ENCODE peak calls at places on chromosomes 13 and 19, in eight cellular contexts. One of them, this sample, is unnamed.

GRCh38 chr19:3084943-3085342 is 9.2 kb upstream of the GNA11 start:
- DNase-seq in IMR-90: no peak
- DNase-seq in adrenal gland: no peak
- DNase-seq in upper lobe of left lung: no peak
- DNase-seq in HCT116: no peak
- DNase-seq in A549: no peak
- DNase-seq in ovary: no peak
- DNase-seq in breast epithelium: no peak
- DNase-seq in this sample: no peak

GRCh38 chr13:24894972-24895300 is 131.0 kb downstream of the RNF17 start:
- DNase-seq in IMR-90: no peak
- DNase-seq in adrenal gland: no peak
- DNase-seq in upper lobe of left lung: peak; percentile 72
- DNase-seq in HCT116: no peak
- DNase-seq in A549: no peak
- DNase-seq in ovary: no peak
- DNase-seq in breast epithelium: no peak
- DNase-seq in this sample: no peak

GRCh38 chr13:59391696-59392095 is 772.0 kb downstream of the DIAPH3 start:
- DNase-seq in IMR-90: peak; percentile 74
- DNase-seq in adrenal gland: peak; percentile 73
- DNase-seq in upper lobe of left lung: no peak
- DNase-seq in HCT116: peak; percentile 16
- DNase-seq in A549: peak; percentile 38
- DNase-seq in ovary: peak; percentile 16
- DNase-seq in breast epithelium: no peak
- DNase-seq in this sample: no peak

GRCh38 chr13:44368062-44368591 is 5.5 kb upstream of the SERP2 start:
- DNase-seq in IMR-90: peak; percentile 71
- DNase-seq in adrenal gland: no peak
- DNase-seq in upper lobe of left lung: no peak
- DNase-seq in HCT116: no peak
- DNase-seq in A549: peak; percentile 11
- DNase-seq in ovary: no peak
- DNase-seq in breast epithelium: no peak
- DNase-seq in this sample: no peak

GRCh38 chr13:79434578-79434977 is 28.5 kb upstream of the RBM26 start:
- DNase-seq in IMR-90: peak; percentile 42
- DNase-seq in adrenal gland: peak; percentile 40
- DNase-seq in upper lobe of left lung: no peak
- DNase-seq in HCT116: no peak
- DNase-seq in A549: no peak
- DNase-seq in ovary: no peak
- DNase-seq in breast epithelium: no peak
- DNase-seq in this sample: no peak

GRCh38 chr19:53962887-53963435 is at the start of gene CACNG8:
- DNase-seq in IMR-90: no peak
- DNase-seq in adrenal gland: no peak
- DNase-seq in upper lobe of left lung: peak; percentile 70
- DNase-seq in HCT116: no peak
- DNase-seq in A549: no peak
- DNase-seq in ovary: no peak
- DNase-seq in breast epithelium: no peak
- DNase-seq in this sample: no peak

GRCh38 chr19:7970716-7971448 is 27.4 kb upstream of the TIMM44 start:
- DNase-seq in IMR-90: peak; percentile 28
- DNase-seq in adrenal gland: peak; percentile 40
- DNase-seq in upper lobe of left lung: no peak
- DNase-seq in HCT116: peak; percentile 8
- DNase-seq in A549: peak; percentile 37
- DNase-seq in ovary: no peak
- DNase-seq in breast epithelium: no peak
- DNase-seq in this sample: peak; percentile 23

GRCh38 chr13:112968380-112968909 is 569 bp upstream of the MCF2L start:
- DNase-seq in IMR-90: no peak
- DNase-seq in adrenal gland: no peak
- DNase-seq in upper lobe of left lung: peak; percentile 91
- DNase-seq in HCT116: no peak
- DNase-seq in A549: no peak
- DNase-seq in ovary: peak; percentile 40
- DNase-seq in breast epithelium: peak; percentile 69
- DNase-seq in this sample: no peak

GRCh38 chr19:1873524-1874473 is 10.4 kb upstream of the KLF16 start:
- DNase-seq in IMR-90: no peak
- DNase-seq in adrenal gland: peak; percentile 71
- DNase-seq in upper lobe of left lung: peak; percentile 85
- DNase-seq in HCT116: no peak
- DNase-seq in A549: no peak
- DNase-seq in ovary: peak; percentile 73
- DNase-seq in breast epithelium: peak; percentile 88
- DNase-seq in this sample: no peak

GRCh38 chr13:47798906-47799305 is 202.2 kb downstream of the SUCLA2 start:
- DNase-seq in IMR-90: peak; percentile 21
- DNase-seq in adrenal gland: no peak
- DNase-seq in upper lobe of left lung: no peak
- DNase-seq in HCT116: no peak
- DNase-seq in A549: no peak
- DNase-seq in ovary: no peak
- DNase-seq in breast epithelium: no peak
- DNase-seq in this sample: no peak

GRCh38 chr19:7494416-7495098 is 5.7 kb upstream of the PEX11G start:
- DNase-seq in IMR-90: no peak
- DNase-seq in adrenal gland: peak; percentile 96
- DNase-seq in upper lobe of left lung: no peak
- DNase-seq in HCT116: no peak
- DNase-seq in A549: no peak
- DNase-seq in ovary: peak; percentile 74
- DNase-seq in breast epithelium: no peak
- DNase-seq in this sample: peak; percentile 53

GRCh38 chr13:106432636-106433035 is 102.8 kb downstream of the EFNB2 start:
- DNase-seq in IMR-90: no peak
- DNase-seq in adrenal gland: no peak
- DNase-seq in upper lobe of left lung: no peak
- DNase-seq in HCT116: peak; percentile 41
- DNase-seq in A549: peak; percentile 46
- DNase-seq in ovary: no peak
- DNase-seq in breast epithelium: no peak
- DNase-seq in this sample: no peak

GRCh38 chr13:23709521-23709920 is 139.3 kb downstream of the TNFRSF19 start:
- DNase-seq in IMR-90: peak; percentile 25
- DNase-seq in adrenal gland: no peak
- DNase-seq in upper lobe of left lung: no peak
- DNase-seq in HCT116: no peak
- DNase-seq in A549: no peak
- DNase-seq in ovary: no peak
- DNase-seq in breast epithelium: no peak
- DNase-seq in this sample: no peak

GRCh38 chr19:6760606-6761005 is 6.6 kb downstream of the SH2D3A start:
- DNase-seq in IMR-90: no peak
- DNase-seq in adrenal gland: no peak
- DNase-seq in upper lobe of left lung: peak; percentile 70
- DNase-seq in HCT116: no peak
- DNase-seq in A549: no peak
- DNase-seq in ovary: no peak
- DNase-seq in breast epithelium: no peak
- DNase-seq in this sample: no peak

GRCh38 chr13:80341771-80342271 is 895 bp upstream of the SPRY2 start:
- DNase-seq in IMR-90: peak; percentile 43
- DNase-seq in adrenal gland: peak; percentile 36
- DNase-seq in upper lobe of left lung: no peak
- DNase-seq in HCT116: no peak
- DNase-seq in A549: peak; percentile 54
- DNase-seq in ovary: peak; percentile 51
- DNase-seq in breast epithelium: no peak
- DNase-seq in this sample: peak; percentile 43

GRCh38 chr19:869245-870177 is 10.0 kb downstream of the CFD start:
- DNase-seq in IMR-90: peak; percentile 96
- DNase-seq in adrenal gland: peak; percentile 73
- DNase-seq in upper lobe of left lung: peak; percentile 89
- DNase-seq in HCT116: peak; percentile 63
- DNase-seq in A549: peak; percentile 89
- DNase-seq in ovary: peak; percentile 92
- DNase-seq in breast epithelium: no peak
- DNase-seq in this sample: peak; percentile 80

DNA sequence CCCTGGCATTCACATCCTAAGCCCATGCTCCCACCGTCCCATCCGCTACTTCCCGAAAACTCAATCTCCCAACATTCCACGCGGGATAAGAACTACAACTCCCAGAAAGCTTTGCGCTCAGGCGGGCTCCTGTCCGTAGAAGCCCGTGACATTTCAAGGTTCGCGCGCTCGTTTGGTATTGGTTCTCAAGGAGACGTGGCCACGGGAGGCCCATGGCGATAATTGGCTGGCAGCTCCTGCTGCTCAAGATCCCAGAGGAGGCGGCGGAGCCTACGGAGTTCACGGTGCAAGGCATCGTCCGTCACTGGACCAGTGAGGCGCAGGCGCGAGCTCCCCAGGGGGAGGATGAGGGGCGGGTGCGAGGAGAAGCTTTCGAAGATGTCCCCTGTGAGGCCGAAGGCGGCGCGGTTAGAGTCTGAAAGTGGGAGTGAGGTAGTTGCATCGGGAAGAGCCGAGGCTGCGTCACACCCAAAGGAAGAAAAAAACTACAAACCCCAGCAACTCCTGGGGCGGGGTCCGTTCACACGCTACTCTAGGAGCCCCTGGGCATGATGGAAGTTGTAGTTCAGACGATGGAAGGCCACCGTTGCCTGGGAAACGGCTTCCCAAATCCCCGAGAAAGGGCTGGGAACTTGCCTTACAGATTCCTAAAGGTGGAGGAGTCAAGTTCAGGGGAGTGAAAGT is 1.2 kb upstream of the MAMSTR start:
- DNase-seq in IMR-90: peak; percentile 99
- DNase-seq in adrenal gland: peak; percentile 100
- DNase-seq in upper lobe of left lung: peak; percentile 92
- DNase-seq in HCT116: peak; percentile 98
- DNase-seq in A549: peak; percentile 100
- DNase-seq in ovary: peak; percentile 99
- DNase-seq in breast epithelium: peak; percentile 98
- DNase-seq in this sample: peak; percentile 97
- TF ChIP-seq POLR2A in IMR-90: no peak
- TF ChIP-seq POLR2A in adrenal gland: no peak
- TF ChIP-seq POLR2A in upper lobe of left lung: no peak
- TF ChIP-seq POLR2A in HCT116: peak; percentile 58
- TF ChIP-seq POLR2A in A549: peak; percentile 24
- TF ChIP-seq POLR2A in ovary: peak; percentile 27
- TF ChIP-seq POLR2A in breast epithelium: no peak
- TF ChIP-seq POLR2A in this sample: peak; percentile 24

GRCh38 chr19:57583521-57584416 is at the start of gene ZIK1:
- DNase-seq in IMR-90: peak; percentile 92
- DNase-seq in adrenal gland: peak; percentile 93
- DNase-seq in upper lobe of left lung: peak; percentile 89
- DNase-seq in HCT116: no peak
- DNase-seq in A549: no peak
- DNase-seq in ovary: peak; percentile 90
- DNase-seq in breast epithelium: peak; percentile 85
- DNase-seq in this sample: peak; percentile 80
- TF ChIP-seq POLR2A in IMR-90: no peak
- TF ChIP-seq POLR2A in adrenal gland: no peak
- TF ChIP-seq POLR2A in upper lobe of left lung: no peak
- TF ChIP-seq POLR2A in HCT116: no peak
- TF ChIP-seq POLR2A in A549: no peak
- TF ChIP-seq POLR2A in ovary: peak; percentile 18
- TF ChIP-seq POLR2A in breast epithelium: no peak
- TF ChIP-seq POLR2A in this sample: no peak

DNA sequence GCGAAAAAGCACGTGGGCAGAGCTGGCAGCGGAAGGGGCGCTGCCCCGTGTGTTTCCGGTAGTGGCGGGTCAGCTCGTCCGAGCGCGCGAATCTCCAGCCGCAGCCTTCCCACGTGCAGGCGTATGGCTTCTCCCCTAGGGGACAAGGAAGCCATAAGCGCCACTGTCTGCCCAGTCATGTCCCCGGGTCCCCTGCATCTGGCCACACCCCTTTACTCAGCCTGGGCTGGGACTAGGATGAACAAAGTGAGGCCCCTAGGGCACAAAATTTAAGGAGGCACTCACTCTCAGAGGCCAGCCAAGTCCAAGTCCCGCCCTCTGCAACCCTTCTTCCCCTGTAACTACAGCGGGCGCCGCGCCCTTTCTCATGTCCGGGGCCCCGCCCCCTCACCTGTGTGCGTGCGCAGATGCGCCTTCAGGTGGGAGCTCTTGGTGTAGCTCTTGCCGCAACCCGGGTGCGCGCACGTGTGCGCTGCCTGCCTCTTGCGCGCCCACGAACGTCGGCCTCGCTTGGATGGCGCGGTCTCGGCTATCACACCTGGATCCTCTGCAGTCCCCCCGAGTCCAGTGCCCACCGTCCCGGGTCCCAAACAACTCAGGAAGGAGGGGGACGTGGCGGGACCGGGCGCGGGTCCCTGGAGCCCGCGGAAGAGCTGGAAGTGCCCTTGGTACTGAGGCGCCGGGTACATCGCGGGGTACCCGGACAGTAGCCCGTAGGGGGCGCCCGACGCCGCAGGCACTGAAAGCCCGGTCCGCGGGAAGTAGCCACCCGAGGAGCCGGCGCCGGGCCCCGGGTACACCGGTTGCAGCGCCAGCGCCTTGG is 1.9 kb downstream of the KLF1 start:
- DNase-seq in IMR-90: peak; percentile 28
- DNase-seq in adrenal gland: peak; percentile 70
- DNase-seq in upper lobe of left lung: peak; percentile 98
- DNase-seq in HCT116: no peak
- DNase-seq in A549: peak; percentile 74
- DNase-seq in ovary: no peak
- DNase-seq in breast epithelium: peak; percentile 87
- DNase-seq in this sample: no peak
- TF ChIP-seq POLR2A in IMR-90: no peak
- TF ChIP-seq POLR2A in adrenal gland: no peak
- TF ChIP-seq POLR2A in upper lobe of left lung: no peak
- TF ChIP-seq POLR2A in HCT116: no peak
- TF ChIP-seq POLR2A in A549: no peak
- TF ChIP-seq POLR2A in ovary: no peak
- TF ChIP-seq POLR2A in breast epithelium: no peak
- TF ChIP-seq POLR2A in this sample: no peak

GRCh38 chr19:50725932-50726230 is 2.7 kb downstream of the CLEC11A start:
- DNase-seq in IMR-90: no peak
- DNase-seq in adrenal gland: no peak
- DNase-seq in upper lobe of left lung: no peak
- DNase-seq in HCT116: no peak
- DNase-seq in A549: no peak
- DNase-seq in ovary: no peak
- DNase-seq in breast epithelium: no peak
- DNase-seq in this sample: no peak

GRCh38 chr19:50723069-50723468 is at the start of gene CLEC11A:
- DNase-seq in IMR-90: peak; percentile 80
- DNase-seq in adrenal gland: peak; percentile 28
- DNase-seq in upper lobe of left lung: peak; percentile 30
- DNase-seq in HCT116: no peak
- DNase-seq in A549: no peak
- DNase-seq in ovary: peak; percentile 55
- DNase-seq in breast epithelium: no peak
- DNase-seq in this sample: no peak

GRCh38 chr19:50723735-50724521 is 764 bp downstream of the CLEC11A start:
- DNase-seq in IMR-90: no peak
- DNase-seq in adrenal gland: no peak
- DNase-seq in upper lobe of left lung: no peak
- DNase-seq in HCT116: no peak
- DNase-seq in A549: no peak
- DNase-seq in ovary: no peak
- DNase-seq in breast epithelium: no peak
- DNase-seq in this sample: no peak

GRCh38 chr19:50725218-50725931 is 2.2 kb downstream of the CLEC11A start:
- DNase-seq in IMR-90: no peak
- DNase-seq in adrenal gland: no peak
- DNase-seq in upper lobe of left lung: no peak
- DNase-seq in HCT116: peak; percentile 23
- DNase-seq in A549: no peak
- DNase-seq in ovary: no peak
- DNase-seq in breast epithelium: no peak
- DNase-seq in this sample: no peak

GRCh38 chr19:50724522-50725217 is 1.5 kb downstream of the CLEC11A start:
- DNase-seq in IMR-90: peak; percentile 99
- DNase-seq in adrenal gland: peak; percentile 100
- DNase-seq in upper lobe of left lung: peak; percentile 98
- DNase-seq in HCT116: peak; percentile 99
- DNase-seq in A549: peak; percentile 100
- DNase-seq in ovary: peak; percentile 100
- DNase-seq in breast epithelium: peak; percentile 99
- DNase-seq in this sample: peak; percentile 98
- TF ChIP-seq POLR2A in IMR-90: peak; percentile 29
- TF ChIP-seq POLR2A in adrenal gland: peak; percentile 80
- TF ChIP-seq POLR2A in upper lobe of left lung: no peak
- TF ChIP-seq POLR2A in HCT116: peak; percentile 62
- TF ChIP-seq POLR2A in A549: peak; percentile 99
- TF ChIP-seq POLR2A in ovary: peak; percentile 74
- TF ChIP-seq POLR2A in breast epithelium: no peak
- TF ChIP-seq POLR2A in this sample: peak; percentile 60